ENCODE peak calls at places on chromosomes 16 and 17, in ten cellular contexts. I is psoas muscle, T is esophagus squamous epithelium, J is right lobe of liver, M is tibial nerve, D is neural progenitor cell, K is stomach, R is thoracic aorta, C is A549, G is HCT116. Z is an unnamed sample.

GRCh38 chr17:40399185-40399584 is 18.5 kb downstream of the TOP2A start:
- DNase-seq in K (no peak), C (peak; percentile 67), R (no peak), J (no peak), T (no peak), D (peak; percentile 72), G (peak; percentile 32), M (no peak), I (no peak), Z (no peak)

GRCh38 chr16:28513484-28514181 is 7.0 kb upstream of the IL27 start:
- DNase-seq in D (no peak), K (no peak), R (no peak), C (no peak), T (no peak), G (no peak), M (no peak), I (no peak), J (no peak), Z (no peak)

GRCh38 chr16:3030872-3031212 is 5.9 kb downstream of the BICDL2 start:
- DNase-seq in D (no peak), I (no peak), G (no peak), T (no peak), K (no peak), M (no peak), R (no peak), J (no peak), C (no peak), Z (no peak)

GRCh38 chr17:1773755-1774181 is 11.9 kb downstream of the SERPINF1 start:
- DNase-seq in J (no peak), R (no peak), C (no peak), I (no peak), M (peak; percentile 50), D (no peak), G (no peak), K (no peak), T (no peak), Z (no peak)

GRCh38 chr16:55169780-55170179 is 154.2 kb upstream of the IRX6 start:
- DNase-seq in D (no peak), C (no peak), M (no peak), G (no peak), I (no peak), T (no peak), R (no peak), K (no peak), J (no peak), Z (peak; percentile 59)

GRCh38 chr17:66135896-66136295 is 56.0 kb downstream of the CEP112 start:
- DNase-seq in G (no peak), J (no peak), C (no peak), I (no peak), R (no peak), M (no peak), K (no peak), D (no peak), T (no peak), Z (no peak)

GRCh38 chr17:78707016-78707415 is 75.1 kb downstream of the CYTH1 start:
- DNase-seq in M (no peak), K (no peak), D (no peak), I (no peak), J (no peak), C (no peak), T (no peak), G (no peak), R (no peak), Z (no peak)

GRCh38 chr16:68470461-68471150 is 22.3 kb upstream of the SMPD3 start:
- DNase-seq in G (no peak), K (no peak), M (peak; percentile 40), J (no peak), T (no peak), C (no peak), R (no peak), I (no peak), D (no peak), Z (peak; percentile 63)

GRCh38 chr17:80919331-80920284 is 72.0 kb upstream of the CHMP6 start:
- DNase-seq in G (no peak), T (no peak), I (peak; percentile 45), M (no peak), R (no peak), K (peak; percentile 47), D (no peak), J (peak; percentile 47), C (no peak), Z (no peak)

GRCh38 chr17:7541074-7541621 is 7.7 kb upstream of the TNFSF12 start:
- DNase-seq in K (no peak), G (no peak), C (no peak), J (no peak), M (no peak), R (no peak), T (no peak), D (no peak), I (no peak), Z (no peak)

GRCh38 chr17:69335018-69335417 is 8.1 kb upstream of the ABCA5 start:
- DNase-seq in I (no peak), T (no peak), R (no peak), D (no peak), G (peak; percentile 69), C (peak; percentile 39), K (no peak), J (no peak), M (no peak), Z (no peak)

GRCh38 chr17:72588961-72589360 is 468.1 kb downstream of the SOX9 start:
- DNase-seq in J (no peak), T (no peak), D (no peak), G (peak; percentile 87), C (peak; percentile 82), R (no peak), M (no peak), K (peak; percentile 84), I (no peak), Z (peak; percentile 82)

DNA sequence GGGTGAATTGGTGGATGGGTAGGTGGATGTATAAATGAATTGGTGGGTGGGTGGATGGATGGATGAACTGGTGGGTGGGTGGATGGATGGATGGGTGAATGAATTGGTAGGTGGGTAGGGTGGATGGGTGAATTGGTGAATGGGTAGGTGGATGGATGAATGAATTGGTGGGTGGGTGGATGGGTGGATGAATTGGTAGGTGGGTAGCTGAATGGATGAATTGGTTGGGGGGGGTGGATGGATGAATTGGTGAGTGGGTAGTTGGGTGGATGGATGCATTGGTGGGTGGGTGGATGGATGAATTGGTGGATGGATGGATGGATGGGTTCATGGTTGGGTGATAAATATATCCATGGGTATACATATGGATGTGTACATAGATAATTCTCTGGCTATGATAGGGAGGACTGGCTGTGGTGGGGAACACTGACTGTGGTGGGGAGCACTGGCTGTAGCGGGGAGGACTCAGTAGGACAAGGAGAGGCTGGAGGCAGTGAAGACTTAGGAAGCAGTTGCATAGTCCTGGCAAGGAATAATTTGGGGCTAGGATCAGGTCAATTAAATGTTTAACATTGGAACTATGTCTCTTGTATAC is 54.4 kb downstream of the ABCC1 start:
- DNase-seq in D (no peak), G (no peak), J (no peak), M (no peak), R (no peak), C (no peak), K (no peak), T (no peak), I (peak; percentile 5), Z (no peak)
- H3K27ac ChIP-seq in D (no peak overlapping the region), G (no peak overlapping the region), J (no peak overlapping the region), M (no peak overlapping the region), R (peak overlapping the region; percentile 75), C (peak overlapping the region; percentile 67), K (no peak overlapping the region), T (peak overlapping the region; percentile 3), I (no peak overlapping the region), Z (no peak overlapping the region)

GRCh38 chr16:53948734-53949430 is 244.9 kb downstream of the FTO start:
- DNase-seq in G (no peak), R (no peak), M (no peak), J (no peak), D (no peak), I (no peak), T (no peak), K (no peak), C (no peak), Z (no peak)

GRCh38 chr16:53948326-53948725 is 244.4 kb downstream of the FTO start:
- DNase-seq in K (no peak), T (no peak), R (no peak), I (no peak), G (no peak), M (no peak), D (no peak), C (no peak), J (no peak), Z (no peak)

GRCh38 chr16:53949716-53950410 is 245.9 kb downstream of the FTO start:
- DNase-seq in D (no peak), J (no peak), G (no peak), R (no peak), M (no peak), C (no peak), K (no peak), I (no peak), T (no peak), Z (no peak)

GRCh38 chr16:53952215-53953208 is 248.6 kb downstream of the FTO start:
- DNase-seq in G (no peak), K (no peak), I (no peak), R (no peak), T (no peak), J (no peak), D (no peak), C (no peak), M (no peak), Z (no peak)

GRCh38 chr16:53950677-53951076 is 246.7 kb downstream of the FTO start:
- DNase-seq in G (no peak), J (no peak), D (peak; percentile 23), T (no peak), I (no peak), C (no peak), K (no peak), R (no peak), M (no peak), Z (no peak)
- H3K4me1 ChIP-seq in G (no peaks in the 10 kb centered on the region), J (no peaks in the 10 kb centered on the region), D (peaks cover 18% of the 10 kb centered on the region), T (peaks cover 8% of the 10 kb centered on the region), I (peaks cover 18% of the 10 kb centered on the region), C (no peaks in the 10 kb centered on the region), K (peaks cover 4% of the 10 kb centered on the region), R (peaks cover 16% of the 10 kb centered on the region), M (peaks cover 11% of the 10 kb centered on the region), Z (peaks cover 18% of the 10 kb centered on the region)

DNA sequence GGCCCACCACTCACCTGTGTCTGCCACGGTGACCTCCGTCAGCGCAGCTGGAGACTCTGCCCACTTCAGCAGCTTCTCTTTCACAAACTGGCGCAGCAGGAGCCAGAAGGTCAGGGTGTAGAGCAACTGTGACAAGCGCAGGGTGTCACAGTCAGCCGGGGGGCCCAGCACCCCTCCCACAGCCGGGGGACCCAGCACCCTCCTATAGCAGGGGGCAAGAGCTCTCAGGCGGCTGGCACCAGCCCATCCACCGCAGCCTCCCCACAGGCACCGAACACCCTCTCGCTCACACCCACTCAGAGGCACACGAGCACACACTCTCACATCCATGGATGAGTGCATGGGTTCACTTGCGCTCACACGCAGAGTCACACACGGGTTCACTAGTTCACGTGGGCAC is 28.8 kb downstream of the CTU2 start:
- DNase-seq in T (no peak), I (no peak), K (no peak), R (no peak), J (no peak), M (no peak), G (no peak), D (no peak), C (no peak), Z (no peak)
- H3K27ac ChIP-seq in T (no peak overlapping the region), I (no peak overlapping the region), K (no peak overlapping the region), R (no peak overlapping the region), J (no peak overlapping the region), M (no peak overlapping the region), G (no peak overlapping the region), D (no peak overlapping the region), C (no peak overlapping the region), Z (no peak overlapping the region)

DNA sequence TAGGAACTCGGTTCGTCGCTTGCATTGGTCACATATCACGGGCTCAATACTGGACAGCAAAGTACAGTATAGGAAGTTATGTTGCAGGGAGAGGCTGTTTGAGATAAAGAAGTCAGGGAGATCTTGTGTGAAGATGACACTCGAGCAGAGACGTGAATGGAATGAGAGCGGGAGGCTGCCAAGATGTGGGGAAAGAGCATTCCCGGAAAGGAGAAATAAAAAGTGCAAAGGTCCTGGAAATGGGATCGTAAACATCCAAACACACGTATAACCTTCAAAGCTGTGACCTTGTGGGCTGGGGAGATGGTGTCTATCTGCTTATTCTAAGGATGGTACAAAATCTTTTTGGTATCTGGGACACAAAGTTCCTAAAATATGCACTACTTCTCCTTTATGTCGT is 43.0 kb upstream of the MYOCD start:
- DNase-seq in C (no peak), I (no peak), K (no peak), M (no peak), J (no peak), G (no peak), T (no peak), D (no peak), R (no peak), Z (no peak)
- H3K4me1 ChIP-seq in C (peaks cover 36% of the 10 kb centered on the region), I (no peaks in the 10 kb centered on the region), K (no peaks in the 10 kb centered on the region), M (peaks cover 3% of the 10 kb centered on the region), J (no peaks in the 10 kb centered on the region), G (no peaks in the 10 kb centered on the region), T (no peaks in the 10 kb centered on the region), D (peaks cover 3% of the 10 kb centered on the region), R (peaks cover 26% of the 10 kb centered on the region), Z (no peaks in the 10 kb centered on the region)